ENCODE peak calls at places on chromosomes 6 and 20, in nine cellular contexts. W is upper lobe of right lung; P is T-cell; E is neuronal stem cell; R is T-helper 1 cell; C is GM23338; A is activated T-helper 9 cell treated with anti-CD3 and anti-CD28 coated beads, Interleukin-2, amount 50 U/mL, for 16 hours; N is A172; L is mesothelial cell of epicardium. V is an unnamed sample.

GRCh38 chr20:38065764-38066375 is 32.3 kb downstream of the RPRD1B start:
- DNase-seq in N (no peak), W (no peak), P (no peak), L (no peak), E (no peak), A (no peak), R (no peak), C (no peak), V (no peak)

GRCh38 chr6:149423946-149424440 is 23.9 kb downstream of the SUMO4 start:
- DNase-seq in R (no peak), P (no peak), L (no peak), E (no peak), W (no peak), N (no peak), C (no peak), A (no peak), V (no peak)

GRCh38 chr6:118456982-118457381 is 91.1 kb upstream of the PLN start:
- DNase-seq in E (no peak), L (no peak), P (no peak), A (no peak), W (no peak), N (no peak), R (no peak), C (no peak), V (no peak)

GRCh38 chr6:91081452-91082067 is 494.7 kb upstream of the MAP3K7 start:
- DNase-seq in P (no peak), A (no peak), W (no peak), L (no peak), N (peak; percentile 23), E (peak; percentile 50), C (peak; percentile 84), R (no peak), V (peak; percentile 17)

GRCh38 chr20:35991142-35991771 is 22.9 kb downstream of the CNBD2 start:
- DNase-seq in L (no peak), P (no peak), A (no peak), W (no peak), C (peak; percentile 59), R (no peak), N (no peak), E (no peak), V (no peak)

GRCh38 chr6:24495516-24495847 is 713 bp downstream of the ALDH5A1 start:
- DNase-seq in A (peak; percentile 1), L (no peak), C (peak; percentile 83), E (no peak), P (peak; percentile 22), N (no peak), W (peak; percentile 88), R (no peak), V (no peak)

GRCh38 chr6:155314092-155314772 is at the start of gene TFB1M:
- DNase-seq in C (peak; percentile 99), P (peak; percentile 94), N (peak; percentile 95), L (peak; percentile 97), R (peak; percentile 93), E (peak; percentile 98), A (peak; percentile 97), W (peak; percentile 99), V (peak; percentile 91)

GRCh38 chr6:35056952-35057351 is 84.2 kb downstream of the TCP11 start:
- DNase-seq in A (no peak), C (no peak), N (no peak), W (no peak), P (no peak), R (no peak), L (no peak), E (no peak), V (no peak)

GRCh38 chr20:25992146-25992545 is 295.5 kb upstream of the ZNF337 start:
- DNase-seq in P (no peak), E (no peak), C (no peak), A (no peak), L (no peak), W (no peak), N (no peak), R (no peak), V (no peak)

GRCh38 chr6:89242574-89243330 is 25.6 kb upstream of the GABRR1 start:
- DNase-seq in C (peak; percentile 57), P (no peak), R (no peak), E (no peak), W (no peak), L (no peak), N (peak; percentile 44), A (no peak), V (no peak)

GRCh38 chr6:75202676-75203131 is 3.1 kb downstream of the COL12A1 start:
- DNase-seq in C (peak; percentile 43), P (no peak), L (no peak), E (no peak), N (no peak), R (no peak), A (no peak), W (no peak), V (no peak)

GRCh38 chr6:74735304-74735703 is 470.5 kb downstream of the COL12A1 start:
- DNase-seq in N (peak; percentile 6), R (no peak), E (no peak), P (no peak), C (no peak), L (no peak), W (no peak), A (no peak), V (no peak)

GRCh38 chr6:142943746-142944125 is 1.2 kb downstream of the HIVEP2 start:
- DNase-seq in L (no peak), N (no peak), R (peak; percentile 9), P (peak; percentile 29), C (peak; percentile 23), A (peak; percentile 31), W (no peak), E (peak; percentile 2), V (no peak)

GRCh38 chr6:20366082-20366834 is 35.4 kb upstream of the E2F3 start:
- DNase-seq in P (peak; percentile 24), N (no peak), A (peak; percentile 3), R (no peak), E (no peak), L (no peak), W (no peak), C (no peak), V (no peak)

GRCh38 chr6:11006060-11006459 is 38.0 kb downstream of the ELOVL2 start:
- DNase-seq in N (no peak), E (no peak), C (no peak), P (no peak), W (no peak), L (no peak), R (no peak), A (no peak), V (no peak)

GRCh38 chr20:19974621-19975435 is 42.3 kb upstream of the NAA20 start:
- DNase-seq in L (peak; percentile 76), E (no peak), N (peak; percentile 65), C (no peak), A (no peak), R (no peak), P (no peak), W (peak; percentile 94), V (no peak)

GRCh38 chr20:53611449-53611894 is 17.8 kb upstream of the ZNF217 start:
- DNase-seq in A (no peak), W (no peak), L (peak; percentile 36), R (no peak), P (no peak), C (peak; percentile 78), E (no peak), N (peak; percentile 98), V (no peak)

GRCh38 chr6:142566628-142567396 is 265.0 kb downstream of the ADGRG6 start:
- DNase-seq in P (peak; percentile 44), W (no peak), A (peak; percentile 30), L (peak; percentile 77), R (no peak), C (peak; percentile 85), N (peak; percentile 63), E (peak; percentile 61), V (no peak)

GRCh38 chr6:34657307-34657978 is 39.1 kb downstream of the ILRUN start:
- DNase-seq in A (no peak), P (no peak), L (no peak), C (peak; percentile 45), W (no peak), E (no peak), N (peak; percentile 78), R (no peak), V (no peak)

GRCh38 chr20:50513169-50514034 is 3.2 kb downstream of the PTPN1 start:
- DNase-seq in L (no peak), P (no peak), C (no peak), W (no peak), N (peak; percentile 72), E (no peak), A (no peak), R (no peak), V (no peak)

GRCh38 chr6:3489961-3490621 is 33.2 kb upstream of the SLC22A23 start:
- DNase-seq in R (no peak), W (no peak), P (no peak), C (no peak), L (no peak), E (no peak), A (no peak), N (no peak), V (no peak)